ENCODE peak calls at places on chromosomes 3 and 15, in eight cellular contexts. J is body of pancreas, Z is foreskin fibroblast, M is H1, X is esophagus squamous epithelium, V is fibroblast of mammary gland, F is A549, G is mucosa of descending colon. P is an unnamed sample.

GRCh38 chr3:132435911-132436425 is 18.7 kb downstream of the DNAJC13 start:
- DNase-seq in J (no peak), Z (no peak), M (no peak), X (no peak), V (no peak), F (no peak), G (no peak), P (no peak)

GRCh38 chr15:62248277-62248974 is 83.3 kb upstream of the C2CD4B start:
- DNase-seq in J (no peak), Z (no peak), M (no peak), X (no peak), V (no peak), F (no peak), G (no peak), P (no peak)

GRCh38 chr15:90471769-90472168 is 58.0 kb upstream of the CRTC3 start:
- DNase-seq in J (no peak), Z (no peak), M (no peak), X (no peak), V (no peak), F (no peak), G (no peak), P (no peak)

GRCh38 chr3:99954914-99955644 is 137.4 kb downstream of the CMSS1 start:
- DNase-seq in J (no peak), Z (no peak), M (no peak), X (no peak), V (no peak), F (no peak), G (no peak), P (no peak)

GRCh38 chr15:70379134-70379533 is 281.4 kb upstream of the TLE3 start:
- DNase-seq in J (no peak), Z (no peak), M (no peak), X (no peak), V (no peak), F (no peak), G (no peak), P (no peak)

GRCh38 chr3:52095990-52096775 is 39.8 kb upstream of the DUSP7 start:
- DNase-seq in J (no peak), Z (no peak), M (no peak), X (no peak), V (no peak), F (no peak), G (peak), P (no peak)

GRCh38 chr3:17431004-17431403 is 311.4 kb downstream of the TBC1D5 start:
- DNase-seq in J (no peak), Z (peak), M (no peak), X (no peak), V (peak), F (peak), G (no peak), P (no peak)

GRCh38 chr3:185537369-185537970 is 14.9 kb downstream of the LIPH start:
- DNase-seq in J (peak), Z (peak), M (no peak), X (no peak), V (peak), F (peak), G (peak), P (peak)

GRCh38 chr3:157239082-157239704 is 79.2 kb upstream of the CCNL1 start:
- DNase-seq in J (peak), Z (peak), M (peak), X (peak), V (peak), F (peak), G (peak), P (no peak)

GRCh38 chr3:36944641-36945270 is at the start of gene TRANK1:
- DNase-seq in J (peak), Z (peak), M (peak), X (peak), V (peak), F (peak), G (peak), P (no peak)

GRCh38 chr3:46660543-46661523 is 32.6 kb downstream of the ALS2CL start:
- DNase-seq in J (no peak), Z (peak), M (peak), X (no peak), V (no peak), F (no peak), G (no peak), P (peak)

GRCh38 chr15:98649621-98649995 is 1.3 kb downstream of the IGF1R start:
- DNase-seq in J (peak), Z (peak), M (no peak), X (no peak), V (no peak), F (no peak), G (peak), P (no peak)

GRCh38 chr15:25805006-25805405 is 58.1 kb downstream of the ATP10A start:
- DNase-seq in J (no peak), Z (no peak), M (no peak), X (no peak), V (peak), F (no peak), G (no peak), P (no peak)

GRCh38 chr15:51180534-51180933 is 85.8 kb upstream of the TNFAIP8L3 start:
- DNase-seq in J (no peak), Z (no peak), M (no peak), X (no peak), V (no peak), F (no peak), G (no peak), P (no peak)

GRCh38 chr15:93072011-93072410 is 17.0 kb downstream of the RGMA start:
- DNase-seq in J (no peak), Z (peak), M (no peak), X (no peak), V (peak), F (no peak), G (no peak), P (no peak)

GRCh38 chr15:70505411-70505919 is 257.9 kb downstream of the UACA start:
- DNase-seq in J (no peak), Z (peak), M (no peak), X (no peak), V (peak), F (peak), G (no peak), P (peak)

GRCh38 chr3:48982686-48983085 is 7.4 kb upstream of the P4HTM start:
- DNase-seq in J (no peak), Z (no peak), M (no peak), X (no peak), V (no peak), F (no peak), G (no peak), P (no peak)

GRCh38 chr3:135736740-135737139 is 228.8 kb upstream of the PPP2R3A start:
- DNase-seq in J (no peak), Z (no peak), M (peak), X (no peak), V (peak), F (peak), G (no peak), P (peak)

GRCh38 chr15:65300924-65301441 is 3.5 kb upstream of the RNU5B-1 start:
- DNase-seq in J (no peak), Z (no peak), M (peak), X (no peak), V (no peak), F (no peak), G (no peak), P (no peak)

GRCh38 chr3:189303584-189303983 is 131.8 kb downstream of the TPRG1 start:
- DNase-seq in J (no peak), Z (no peak), M (no peak), X (no peak), V (no peak), F (peak), G (no peak), P (peak)

GRCh38 chr15:39670687-39671086 is 89.8 kb downstream of the THBS1 start:
- DNase-seq in J (no peak), Z (no peak), M (no peak), X (no peak), V (no peak), F (no peak), G (no peak), P (no peak)

GRCh38 chr15:91224750-91225380 is 124.8 kb downstream of the SV2B start:
- DNase-seq in J (peak), Z (peak), M (peak), X (no peak), V (peak), F (peak), G (no peak), P (no peak)

GRCh38 chr3:58627580-58627894 is 39.0 kb downstream of the FAM3D start:
- DNase-seq in J (peak), Z (peak), M (no peak), X (no peak), V (no peak), F (no peak), G (no peak), P (no peak)

GRCh38 chr15:101725073-101725472 is 800 bp upstream of the TARS3 start:
- DNase-seq in J (no peak), Z (no peak), M (no peak), X (no peak), V (no peak), F (no peak), G (no peak), P (no peak)

GRCh38 chr3:58427661-58428361 is 5.8 kb downstream of the PDHB start:
- DNase-seq in J (no peak), Z (no peak), M (no peak), X (no peak), V (no peak), F (no peak), G (no peak), P (peak)

GRCh38 chr15:34358367-34358766 is 8.6 kb downstream of the LPCAT4 start:
- DNase-seq in J (no peak), Z (peak), M (no peak), X (no peak), V (no peak), F (peak), G (no peak), P (no peak)

GRCh38 chr15:71226536-71227455 is 111.5 kb downstream of the THSD4 start:
- DNase-seq in J (no peak), Z (peak), M (no peak), X (no peak), V (no peak), F (no peak), G (no peak), P (no peak)

GRCh38 chr15:62649793-62650420 is 392.6 kb upstream of the TPM1 start:
- DNase-seq in J (no peak), Z (peak), M (no peak), X (no peak), V (peak), F (no peak), G (no peak), P (no peak)

GRCh38 chr3:66463054-66463631 is 37.7 kb downstream of the LRIG1 start:
- DNase-seq in J (no peak), Z (no peak), M (no peak), X (no peak), V (peak), F (peak), G (no peak), P (no peak)

GRCh38 chr15:90780916-90781315 is 63.8 kb downstream of the BLM start:
- DNase-seq in J (no peak), Z (no peak), M (no peak), X (no peak), V (no peak), F (no peak), G (no peak), P (no peak)

GRCh38 chr3:68893600-68894239 is 38.6 kb downstream of the TAFA4 start:
- DNase-seq in J (no peak), Z (peak), M (no peak), X (no peak), V (peak), F (peak), G (no peak), P (peak)

GRCh38 chr3:115623414-115623868 is at the start of gene GAP43:
- DNase-seq in J (peak), Z (peak), M (peak), X (no peak), V (peak), F (peak), G (no peak), P (no peak)

GRCh38 chr15:57012557-57012956 is 94.1 kb downstream of the TCF12 start:
- DNase-seq in J (no peak), Z (no peak), M (no peak), X (no peak), V (no peak), F (no peak), G (no peak), P (no peak)

GRCh38 chr15:47824185-47824584 is 106.9 kb downstream of the SEMA6D start:
- DNase-seq in J (no peak), Z (no peak), M (no peak), X (no peak), V (no peak), F (no peak), G (no peak), P (no peak)

GRCh38 chr3:196177967-196178366 is 33.2 kb downstream of the ZDHHC19 start:
- DNase-seq in J (no peak), Z (no peak), M (no peak), X (no peak), V (no peak), F (no peak), G (no peak), P (no peak)

GRCh38 chr3:29346828-29347227 is 66.0 kb downstream of the RBMS3 start:
- DNase-seq in J (no peak), Z (peak), M (no peak), X (no peak), V (peak), F (no peak), G (no peak), P (no peak)

GRCh38 chr3:14178247-14179113 is at the start of the genes LSM3 and XPC:
- DNase-seq in J (peak), Z (peak), M (peak), X (peak), V (peak), F (peak), G (peak), P (peak)

GRCh38 chr3:14181253-14181652 is 2.6 kb downstream of the LSM3 start:
- DNase-seq in J (no peak), Z (no peak), M (no peak), X (no peak), V (no peak), F (no peak), G (no peak), P (no peak)

GRCh38 chr3:14177580-14178246 is 688 bp downstream of the XPC start:
- DNase-seq in J (no peak), Z (no peak), M (no peak), X (no peak), V (peak), F (no peak), G (no peak), P (no peak)

GRCh38 chr3:14179114-14179465 is 473 bp downstream of the LSM3 start:
- DNase-seq in J (no peak), Z (no peak), M (no peak), X (no peak), V (no peak), F (no peak), G (no peak), P (no peak)

GRCh38 chr3:14179795-14180194 is 1.2 kb downstream of the LSM3 start:
- DNase-seq in J (no peak), Z (no peak), M (no peak), X (no peak), V (no peak), F (no peak), G (no peak), P (no peak)
- H3K4me3 ChIP-seq in J (no peak), Z (no peak), M (peak), X (no peak), V (no peak), F (peak), G (no peak), P (peak)

GRCh38 chr3:56954125-56954524 is 106.3 kb upstream of the SPATA12 start:
- DNase-seq in J (no peak), Z (no peak), M (no peak), X (no peak), V (no peak), F (no peak), G (peak), P (no peak)
- TF ChIP-seq CTCF in J (no peak), Z (no peak), M (no peak), X (no peak), V (no peak), F (no peak), G (no peak), P (no peak)

GRCh38 chr15:43009206-43009605 is 88.6 kb upstream of the TTBK2 start:
- DNase-seq in J (no peak), Z (no peak), M (no peak), X (no peak), V (no peak), F (no peak), G (no peak), P (no peak)
- H3K4me3 ChIP-seq in J (no peak), Z (no peak), M (no peak), X (no peak), V (no peak), F (no peak), G (no peak), P (no peak)

DNA sequence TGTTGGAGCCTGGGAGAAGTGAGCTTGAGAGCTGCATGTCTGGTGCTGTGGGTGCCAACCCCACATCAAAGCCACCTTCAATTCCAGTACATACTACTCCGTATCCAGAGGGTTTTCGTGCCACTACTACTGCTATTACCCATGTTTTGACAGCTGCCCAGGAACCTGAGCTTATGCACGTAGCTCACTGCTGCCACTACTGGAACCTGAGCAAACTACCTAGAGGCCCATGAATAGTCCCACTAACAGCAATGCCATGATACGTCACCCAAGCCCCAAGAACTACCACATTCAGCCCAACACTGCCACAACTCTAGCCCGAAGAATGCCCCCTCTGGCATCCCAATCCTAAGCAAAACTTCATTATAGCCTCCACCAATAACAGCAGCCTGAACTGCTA is 215.2 kb upstream of the BCHE start:
- DNase-seq in J (no peak), Z (no peak), M (no peak), X (no peak), V (no peak), F (no peak), G (no peak), P (no peak)
- TF ChIP-seq CTCF in J (no peak), Z (no peak), M (peak), X (no peak), V (no peak), F (no peak), G (no peak), P (no peak)

GRCh38 chr3:187484547-187485325 is 116.6 kb downstream of the RTP4 start:
- DNase-seq in J (no peak), Z (no peak), M (no peak), X (no peak), V (no peak), F (no peak), G (no peak), P (no peak)

GRCh38 chr3:187481426-187481825 is 113.2 kb downstream of the RTP4 start:
- DNase-seq in J (no peak), Z (no peak), M (no peak), X (no peak), V (no peak), F (no peak), G (no peak), P (no peak)
- H3K4me3 ChIP-seq in J (no peak), Z (no peak), M (no peak), X (no peak), V (no peak), F (no peak), G (no peak), P (no peak)